ENCODE peak calls at places on chromosome 18, in six cellular contexts. A is IMR-90, D is NB4, M is activated gamma-delta T cell, F is AG09319, T is myocyte. O is an unnamed sample.

GRCh38 chr18:1014951-1015627 is 110.4 kb downstream of the ADCYAP1 start:
- DNase-seq in F (no peak), A (no peak), D (no peak), M (no peak), T (no peak), O (no peak)

GRCh38 chr18:42929857-42930256 is 185.6 kb downstream of the RIT2 start:
- DNase-seq in D (no peak), F (no peak), A (no peak), M (no peak), T (no peak), O (no peak)

GRCh38 chr18:14747513-14748474 is at the start of gene ANKRD30B:
- DNase-seq in M (no peak), F (no peak), D (no peak), T (peak), A (no peak), O (peak)

GRCh38 chr18:13070460-13070859 is 79.3 kb downstream of the CEP192 start:
- DNase-seq in M (no peak), F (no peak), D (peak), A (peak), T (peak), O (no peak)

GRCh38 chr18:46264255-46264654 is 160.1 kb downstream of the HAUS1 start:
- DNase-seq in D (no peak), A (no peak), M (no peak), F (no peak), T (peak), O (no peak)

GRCh38 chr18:39698436-39698835 is 2132.8 kb upstream of the CELF4 start:
- DNase-seq in F (no peak), A (no peak), T (no peak), M (no peak), D (no peak), O (no peak)

GRCh38 chr18:48133675-48134251 is 203.3 kb upstream of the SMAD2 start:
- DNase-seq in F (no peak), D (no peak), T (no peak), M (no peak), A (no peak), O (no peak)

GRCh38 chr18:45687617-45688016 is 36.4 kb upstream of the SLC14A1 start:
- DNase-seq in M (no peak), T (no peak), D (peak), F (no peak), A (no peak), O (peak)

GRCh38 chr18:48300463-48300961 is 108.7 kb downstream of the ZBTB7C start:
- DNase-seq in F (no peak), T (no peak), A (no peak), D (peak), M (no peak), O (peak)

GRCh38 chr18:46161721-46162421 is 57.7 kb downstream of the HAUS1 start:
- DNase-seq in D (no peak), M (no peak), A (no peak), T (no peak), F (no peak), O (no peak)

GRCh38 chr18:58213445-58213844 is 169.4 kb downstream of the NEDD4L start:
- DNase-seq in A (peak), M (no peak), F (peak), D (peak), T (peak), O (no peak)

GRCh38 chr18:3262234-3263171 is 570 bp downstream of the MYL12B start:
- DNase-seq in M (peak), T (no peak), D (peak), F (no peak), A (no peak), O (peak)

GRCh38 chr18:56431551-56431950 is 206.8 kb downstream of the TXNL1 start:
- DNase-seq in F (no peak), M (no peak), T (no peak), D (no peak), A (peak), O (no peak)

GRCh38 chr18:49553003-49553402 is 8.9 kb upstream of the LIPG start:
- DNase-seq in T (no peak), M (no peak), A (no peak), F (no peak), D (no peak), O (no peak)

GRCh38 chr18:55489742-55490055 is 98.3 kb downstream of the TCF4 start:
- DNase-seq in M (no peak), D (no peak), F (no peak), T (peak), A (peak), O (no peak)

GRCh38 chr18:34867520-34867919 is 157.4 kb downstream of the DTNA start:
- DNase-seq in F (no peak), M (no peak), D (peak), A (no peak), T (no peak), O (peak)

GRCh38 chr18:23069481-23069880 is 65.8 kb upstream of the CABLES1 start:
- DNase-seq in T (no peak), D (peak), A (no peak), M (no peak), F (no peak), O (no peak)

GRCh38 chr18:76354348-76354747 is 140.7 kb downstream of the ZNF516 start:
- DNase-seq in F (no peak), M (no peak), A (peak), D (no peak), T (peak), O (no peak)

GRCh38 chr18:12056884-12057402 is 36.7 kb upstream of the ANKRD62 start:
- DNase-seq in F (no peak), D (no peak), T (no peak), A (no peak), M (no peak), O (no peak)

GRCh38 chr18:70331456-70332097 is 42.7 kb downstream of the SOCS6 start:
- DNase-seq in D (no peak), M (no peak), T (no peak), A (no peak), F (no peak), O (no peak)

GRCh38 chr18:51637881-51638280 is 440.4 kb upstream of the MEX3C start:
- DNase-seq in F (no peak), D (no peak), A (no peak), M (no peak), T (no peak), O (no peak)

GRCh38 chr18:13612111-13612997 is 114.0 kb downstream of the FAM210A start:
- DNase-seq in T (no peak), D (peak), M (peak), F (no peak), A (no peak), O (no peak)

GRCh38 chr18:70659026-70659726 is 370.3 kb downstream of the SOCS6 start:
- DNase-seq in M (no peak), T (no peak), D (no peak), A (peak), F (no peak), O (peak)

GRCh38 chr18:32688821-32689220 is 84.0 kb downstream of the KLHL14 start:
- DNase-seq in A (no peak), D (no peak), F (no peak), M (no peak), T (no peak), O (no peak)

GRCh38 chr18:23671564-23671963 is 8.9 kb upstream of the ANKRD29 start:
- DNase-seq in T (no peak), A (no peak), D (peak), M (no peak), F (no peak), O (no peak)

GRCh38 chr18:27845897-27846296 is 331.0 kb downstream of the CDH2 start:
- DNase-seq in F (no peak), A (no peak), T (no peak), M (no peak), D (no peak), O (no peak)

GRCh38 chr18:38909972-38910371 is 1344.4 kb upstream of the CELF4 start:
- DNase-seq in A (no peak), T (no peak), F (no peak), D (no peak), M (no peak), O (no peak)

GRCh38 chr18:45722899-45723298 is 1.1 kb upstream of the SLC14A1 start:
- DNase-seq in M (peak), D (peak), A (peak), T (peak), F (no peak), O (peak)

GRCh38 chr18:35000457-35000856 is 40.8 kb upstream of the MAPRE2 start:
- DNase-seq in T (no peak), A (no peak), D (no peak), M (no peak), F (no peak), O (no peak)

GRCh38 chr18:13303761-13304364 is 85.3 kb downstream of the LDLRAD4 start:
- DNase-seq in A (no peak), T (no peak), D (no peak), F (no peak), M (no peak), O (no peak)

GRCh38 chr18:4004176-4004829 is 450.8 kb downstream of the DLGAP1 start:
- DNase-seq in F (no peak), D (no peak), M (no peak), T (no peak), A (peak), O (no peak)

GRCh38 chr18:4074647-4075046 is 380.5 kb downstream of the DLGAP1 start:
- DNase-seq in T (no peak), D (no peak), F (no peak), A (peak), M (no peak), O (no peak)

GRCh38 chr18:21241224-21242131 is 554 bp upstream of the GREB1L start:
- DNase-seq in T (peak), D (peak), F (no peak), A (no peak), M (peak), O (peak)

GRCh38 chr18:77271720-77272481 is 22.3 kb downstream of the GALR1 start:
- DNase-seq in F (no peak), D (no peak), A (peak), T (peak), M (no peak), O (no peak)

GRCh38 chr18:22088029-22088428 is 81.4 kb upstream of the GATA6 start:
- DNase-seq in A (no peak), D (no peak), M (no peak), T (no peak), F (no peak), O (no peak)

GRCh38 chr18:30675493-30675892 is 367.0 kb downstream of the DSC3 start:
- DNase-seq in D (no peak), M (no peak), A (no peak), F (no peak), T (no peak), O (no peak)

GRCh38 chr18:74951165-74951760 is 257.7 kb downstream of the PTGR3 start:
- DNase-seq in A (peak), F (peak), M (no peak), D (no peak), T (peak), O (no peak)

GRCh38 chr18:44715245-44715644 is 34.6 kb downstream of the SETBP1 start:
- DNase-seq in F (peak), T (peak), M (no peak), A (no peak), D (no peak), O (peak)

GRCh38 chr18:65035701-65036100 is 715.1 kb upstream of the CDH7 start:
- DNase-seq in A (no peak), M (no peak), D (no peak), F (no peak), T (no peak), O (no peak)